ENCODE peak calls at places on chromosomes 7 and 10, in six cellular contexts. X, Q, D, N, G and J are unnamed samples.

GRCh38 chr7:126041472-126041871 is 1111.8 kb upstream of the POT1 start:
- DNase-seq in X (no peak), N (no peak), D (no peak), Q (no peak), G (no peak), J (no peak)

GRCh38 chr7:37208528-37208927 is 240.1 kb downstream of the ELMO1 start:
- DNase-seq in N (peak), G (no peak), D (peak), X (peak), Q (peak), J (no peak)

GRCh38 chr7:14270099-14270498 is 280.6 kb upstream of the ETV1 start:
- DNase-seq in X (no peak), G (no peak), D (no peak), N (no peak), Q (no peak), J (no peak)

GRCh38 chr10:105243825-105244224 is 602.7 kb downstream of the SORCS3 start:
- DNase-seq in Q (no peak), N (no peak), G (no peak), D (no peak), X (no peak), J (no peak)

GRCh38 chr10:44650576-44651394 is 260.4 kb upstream of the TMEM72 start:
- DNase-seq in X (peak), D (no peak), G (no peak), N (peak), Q (no peak), J (no peak)

GRCh38 chr10:95517536-95518454 is 43.4 kb downstream of the SORBS1 start:
- DNase-seq in Q (no peak), D (no peak), G (no peak), N (no peak), X (peak), J (no peak)

GRCh38 chr10:43392757-43393156 is 16.2 kb downstream of the HNRNPF start:
- DNase-seq in D (no peak), G (no peak), N (peak), X (no peak), Q (no peak), J (no peak)

GRCh38 chr7:2709553-2710165 is 21.7 kb downstream of the AMZ1 start:
- DNase-seq in N (peak), X (peak), D (peak), G (peak), Q (peak), J (peak)

GRCh38 chr7:78769551-78770101 is 683.8 kb downstream of the MAGI2 start:
- DNase-seq in X (no peak), G (no peak), N (no peak), D (no peak), Q (no peak), J (no peak)

GRCh38 chr7:159128767-159129166 is 15.9 kb downstream of the VIPR2 start:
- DNase-seq in D (peak), G (no peak), N (peak), X (no peak), Q (no peak), J (no peak)

GRCh38 chr7:7829667-7830066 is 111.3 kb upstream of the RPA3 start:
- DNase-seq in Q (no peak), N (no peak), G (no peak), X (no peak), D (no peak), J (no peak)

GRCh38 chr10:26821699-26822542 is 38.8 kb downstream of the ABI1 start:
- DNase-seq in D (no peak), Q (no peak), G (no peak), N (no peak), X (no peak), J (no peak)

GRCh38 chr7:46165281-46165680 is 244.2 kb upstream of the IGFBP3 start:
- DNase-seq in N (no peak), Q (no peak), X (peak), G (no peak), D (no peak), J (no peak)

GRCh38 chr10:16606421-16606820 is 84.7 kb upstream of the C1QL3 start:
- DNase-seq in G (no peak), D (no peak), Q (no peak), N (no peak), X (peak), J (no peak)

GRCh38 chr7:25384820-25385560 is 156.7 kb upstream of the NPVF start:
- DNase-seq in N (no peak), G (no peak), Q (no peak), D (no peak), X (no peak), J (no peak)

GRCh38 chr7:55375237-55375636 is 10.1 kb downstream of the LANCL2 start:
- DNase-seq in X (no peak), Q (no peak), G (no peak), N (no peak), D (no peak), J (no peak)

GRCh38 chr10:5609952-5610616 is 56.3 kb downstream of the ASB13 start:
- DNase-seq in Q (peak), X (no peak), G (no peak), D (no peak), N (no peak), J (no peak)

GRCh38 chr7:152050547-152050971 is 25.1 kb downstream of the GALNT11 start:
- DNase-seq in Q (no peak), D (no peak), G (no peak), N (peak), X (peak), J (no peak)

GRCh38 chr10:128472196-128472595 is 346.0 kb upstream of the MKI67 start:
- DNase-seq in X (no peak), N (no peak), G (no peak), Q (no peak), D (no peak), J (no peak)

GRCh38 chr10:126686271-126686670 is 15.8 kb upstream of the C10orf90 start:
- DNase-seq in X (no peak), Q (no peak), N (no peak), D (no peak), G (no peak), J (no peak)

GRCh38 chr10:1957057-1957456 is 219.7 kb upstream of the ADARB2 start:
- DNase-seq in Q (no peak), G (no peak), N (no peak), D (no peak), X (no peak), J (no peak)

GRCh38 chr7:124603066-124603465 is 162.5 kb downstream of the GPR37 start:
- DNase-seq in X (no peak), G (no peak), D (no peak), N (no peak), Q (no peak), J (no peak)

GRCh38 chr7:134469622-134470021 is 10.7 kb upstream of the AKR1B1 start:
- DNase-seq in Q (no peak), N (no peak), G (no peak), D (peak), X (no peak), J (no peak)

DNA sequence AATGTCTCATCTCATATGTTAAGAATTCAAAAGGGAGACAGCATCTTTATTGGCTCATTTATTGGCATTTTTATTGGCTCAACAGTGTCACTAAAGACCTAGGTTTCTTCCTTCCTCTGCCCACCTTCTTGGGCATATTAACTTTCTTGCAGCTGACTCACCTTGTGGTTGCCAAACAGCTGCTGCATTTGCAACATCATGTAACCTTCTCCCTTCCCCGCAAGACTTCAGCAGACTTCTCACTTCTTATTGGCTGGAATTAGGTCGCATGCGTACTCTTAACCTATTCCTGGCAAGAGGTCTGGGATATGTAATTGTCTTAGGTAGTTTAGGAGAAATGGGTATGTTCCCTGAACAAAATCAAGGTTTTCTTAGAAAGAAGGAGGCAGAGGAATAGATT is 263.2 kb downstream of the POU6F2 start:
- DNase-seq in G (no peak), D (no peak), N (no peak), Q (no peak), X (no peak), J (no peak)
- TF ChIP-seq CTCF in G (no peak), D (no peak), N (no peak), Q (no peak), X (no peak), J (no peak)

DNA sequence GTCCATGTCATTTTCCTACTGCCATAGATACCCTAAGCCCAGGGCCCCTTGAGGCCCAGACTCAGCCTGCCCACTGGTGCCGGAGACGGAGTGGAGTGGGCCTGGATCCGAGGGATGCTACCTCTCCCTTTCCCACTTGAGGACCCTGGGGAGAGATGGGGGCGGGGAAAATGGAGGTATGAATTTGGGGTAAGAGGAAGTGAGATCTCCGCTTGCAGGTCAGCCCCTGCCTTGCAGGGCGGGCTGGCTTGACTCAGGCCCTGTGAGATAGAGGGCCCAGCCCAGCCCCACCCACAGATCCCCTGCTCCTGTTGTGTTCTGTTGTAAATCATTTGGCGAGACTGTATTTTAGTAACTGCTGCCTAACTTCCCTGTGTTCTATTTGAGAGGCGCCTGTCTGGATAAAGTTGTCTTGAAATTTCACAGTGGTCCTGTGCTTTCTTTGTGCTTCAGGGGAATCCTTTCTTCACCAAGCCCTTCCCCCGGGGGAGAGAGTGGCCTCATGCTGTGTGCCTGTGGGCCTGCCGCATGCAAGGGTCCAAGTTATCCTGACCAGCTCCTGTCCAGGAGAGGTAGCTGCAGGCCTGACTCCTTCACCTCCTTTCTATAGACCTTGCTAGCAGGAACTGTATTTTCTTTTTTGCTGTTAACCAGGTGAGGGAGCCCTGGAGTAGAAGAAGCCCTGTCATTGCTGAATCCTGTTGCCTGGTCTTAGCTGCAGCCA is 13.3 kb downstream of the YKT6 start:
- DNase-seq in N (no peak), D (no peak), G (no peak), Q (peak), X (peak), J (peak)
- TF ChIP-seq CTCF in N (no peak), D (no peak), G (peak), Q (no peak), X (peak), J (peak)

GRCh38 chr7:102849538-102849937 is 63.3 kb upstream of the LRRC17 start:
- DNase-seq in N (no peak), D (no peak), X (no peak), G (no peak), Q (no peak), J (no peak)

GRCh38 chr7:102843850-102844249 is 69.0 kb upstream of the LRRC17 start:
- DNase-seq in D (no peak), Q (no peak), X (no peak), N (no peak), G (no peak), J (no peak)

GRCh38 chr7:102845351-102845750 is 67.4 kb upstream of the LRRC17 start:
- DNase-seq in N (no peak), G (no peak), X (no peak), D (no peak), Q (no peak), J (no peak)

GRCh38 chr7:102849079-102849478 is 63.7 kb upstream of the LRRC17 start:
- DNase-seq in G (no peak), D (no peak), Q (no peak), X (no peak), N (no peak), J (no peak)
- TF ChIP-seq CTCF in G (no peak), D (no peak), Q (no peak), X (no peak), N (no peak), J (no peak)

GRCh38 chr10:118827466-118828155 is 72.8 kb upstream of the CACUL1 start:
- DNase-seq in X (no peak), D (no peak), G (no peak), N (no peak), Q (no peak), J (no peak)
- TF ChIP-seq CTCF in X (peak), D (no peak), G (peak), N (no peak), Q (no peak), J (peak)

DNA sequence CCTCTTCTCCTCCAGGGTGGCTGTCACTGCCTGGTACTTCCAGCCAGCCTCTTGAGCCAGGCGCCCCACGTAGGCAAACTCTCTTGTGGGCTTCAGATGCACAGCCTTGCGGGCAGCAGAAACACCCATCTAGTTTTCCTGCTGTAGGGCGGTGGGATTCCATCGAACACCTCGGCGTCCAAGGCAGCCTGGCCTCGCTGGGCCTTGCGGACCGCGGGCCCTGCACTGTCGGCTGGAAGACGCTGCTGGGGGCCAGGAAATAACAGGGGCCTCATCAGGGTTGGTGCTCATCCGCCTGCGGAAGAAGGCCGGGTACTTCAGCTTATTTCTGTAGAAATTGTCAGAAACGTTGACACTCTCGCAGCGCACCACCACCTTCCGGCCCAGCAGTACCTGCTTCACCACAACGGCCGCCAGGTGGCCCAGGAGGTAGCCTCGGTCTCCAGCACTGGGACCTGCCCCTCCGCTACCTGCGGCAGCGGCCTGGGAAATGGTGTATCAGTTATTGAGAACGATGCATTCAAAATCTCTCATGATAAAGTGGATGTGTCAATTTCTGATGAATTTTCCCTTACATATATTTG is 61.1 kb downstream of the WDFY4 start:
- DNase-seq in Q (no peak), X (no peak), G (peak), D (no peak), N (no peak), J (no peak)
- TF ChIP-seq CTCF in Q (no peak), X (no peak), G (peak), D (no peak), N (no peak), J (no peak)

DNA sequence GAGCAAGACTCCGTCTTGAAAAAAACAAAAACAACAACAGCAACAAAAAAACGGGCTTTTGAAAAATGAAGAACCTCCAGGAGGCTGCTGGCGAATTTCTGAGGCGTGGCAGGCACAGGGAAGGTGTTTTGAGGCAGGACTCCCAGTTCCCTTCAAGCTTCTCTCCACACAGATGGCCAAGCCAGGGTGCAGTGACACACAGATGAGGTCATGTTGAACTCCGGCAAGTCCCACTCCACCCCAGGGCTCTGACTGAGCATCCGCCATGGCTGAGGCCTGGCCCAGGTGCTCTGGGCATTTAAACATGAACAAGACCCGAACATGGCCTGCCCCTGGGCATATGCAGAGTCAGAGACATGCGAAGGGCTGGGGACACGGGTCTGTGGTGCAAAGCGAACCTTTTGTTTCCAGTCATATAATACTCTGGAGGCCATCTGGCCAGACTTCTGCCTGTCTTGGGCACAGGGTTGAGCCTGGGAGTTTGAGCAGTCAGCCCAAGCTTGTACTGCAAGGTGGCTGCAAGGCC is 514.6 kb upstream of the FOXK1 start:
- DNase-seq in G (no peak), Q (no peak), N (no peak), D (no peak), X (no peak), J (no peak)
- TF ChIP-seq CTCF in G (no peak), Q (no peak), N (no peak), D (no peak), X (no peak), J (no peak)

DNA sequence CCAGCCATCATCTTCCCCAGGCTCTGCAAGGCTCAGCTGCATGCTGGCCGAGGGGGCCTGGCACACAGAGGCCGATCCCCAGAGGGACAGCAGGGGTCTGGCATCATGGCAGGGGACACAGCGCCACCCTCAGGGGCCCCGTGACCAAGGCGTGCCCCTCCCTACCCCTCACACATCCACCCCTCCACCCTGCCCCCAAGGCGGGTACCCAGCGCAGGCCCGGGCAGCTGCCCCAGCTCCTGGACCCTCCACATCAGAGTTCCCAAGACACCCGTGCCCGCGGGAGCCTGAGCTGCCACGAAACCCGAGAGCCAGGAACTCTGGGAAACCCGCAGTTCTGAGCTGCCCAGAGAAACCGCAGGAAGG is 46.5 kb upstream of the TNRC18 start:
- DNase-seq in Q (no peak), D (no peak), X (no peak), N (no peak), G (no peak), J (no peak)
- TF ChIP-seq CTCF in Q (no peak), D (no peak), X (no peak), N (no peak), G (no peak), J (no peak)